ENCODE peak calls at places on chromosomes 16 and 17, in nine cellular contexts. W is fibroblast of mammary gland; G is stimulated activated CD8-positive, alpha-beta memory T cell treated with anti-CD3 and anti-CD28 coated beads, Interleukin-2, amount 100 ng/mL, for 48 hours; D is tibial artery; N is WTC11; Y is GM13976; S is thoracic aorta; L is T1000; O is ecto neural progenitor cell. Z is an unnamed sample.
A peak's percentile ranks its signal among the peaks of the same experiment; 100 is the strongest.

GRCh38 chr16:21263640-21264211 is 14.4 kb downstream of the CRYM start:
- DNase-seq in W (peak; percentile 76), G (no peak), D (no peak), N (no peak), Y (peak; percentile 58), S (no peak), L (no peak), O (no peak), Z (no peak)

GRCh38 chr16:68756250-68757051 is 19.4 kb downstream of the CDH1 start:
- DNase-seq in W (no peak), G (peak; percentile 39), D (no peak), N (no peak), Y (peak; percentile 77), S (no peak), L (no peak), O (no peak), Z (peak; percentile 51)

GRCh38 chr17:1473841-1474240 is 17.8 kb upstream of the CRK start:
- DNase-seq in W (no peak), G (no peak), D (no peak), N (no peak), Y (no peak), S (no peak), L (no peak), O (no peak), Z (no peak)

GRCh38 chr16:80982646-80983045 is 24.0 kb downstream of the CMC2 start:
- DNase-seq in W (no peak), G (no peak), D (no peak), N (no peak), Y (no peak), S (no peak), L (no peak), O (no peak), Z (no peak)

GRCh38 chr16:58614860-58615259 is 14.8 kb downstream of the CNOT1 start:
- DNase-seq in W (no peak), G (no peak), D (no peak), N (no peak), Y (no peak), S (no peak), L (no peak), O (no peak), Z (no peak)

GRCh38 chr17:37643829-37644228 is 583 bp upstream of the DDX52 start:
- DNase-seq in W (no peak), G (no peak), D (no peak), N (no peak), Y (no peak), S (no peak), L (no peak), O (no peak), Z (no peak)

GRCh38 chr16:67959930-67960329 is 8.5 kb downstream of the SLC12A4 start:
- DNase-seq in W (no peak), G (no peak), D (no peak), N (no peak), Y (no peak), S (no peak), L (no peak), O (no peak), Z (no peak)

GRCh38 chr17:56653877-56654276 is 60.4 kb downstream of the NOG start:
- DNase-seq in W (peak; percentile 33), G (peak; percentile 18), D (no peak), N (peak; percentile 63), Y (peak; percentile 51), S (no peak), L (peak; percentile 10), O (peak; percentile 74), Z (peak; percentile 86)

GRCh38 chr16:14284930-14285541 is 213.9 kb downstream of the MRTFB start:
- DNase-seq in W (peak; percentile 71), G (peak; percentile 34), D (peak; percentile 56), N (peak; percentile 68), Y (no peak), S (no peak), L (peak; percentile 74), O (no peak), Z (no peak)

GRCh38 chr16:26335236-26335809 is 643.6 kb downstream of the HS3ST4 start:
- DNase-seq in W (no peak), G (no peak), D (no peak), N (no peak), Y (no peak), S (no peak), L (no peak), O (no peak), Z (no peak)